ENCODE peak calls at places on chromosome X, in five cellular contexts. Y is endothelial cell of umbilical vein, F is gastrocnemius medialis, M is brain microvascular endothelial cell, V is NB4. U is an unnamed sample.

GRCh38 chrX:40504801-40505605 is 75.8 kb upstream of the ATP6AP2 start:
- DNase-seq in Y (no peak), F (no peak), M (peak; percentile 84), V (no peak), U (peak; percentile 3)

GRCh38 chrX:135513140-135513535 is 7.3 kb upstream of the INTS6L start:
- DNase-seq in Y (peak; percentile 1), F (no peak), M (no peak), V (peak; percentile 84), U (no peak)

GRCh38 chrX:131626681-131627296 is 82.9 kb downstream of the OR13H1 start:
- DNase-seq in Y (no peak), F (no peak), M (no peak), V (no peak), U (no peak)

GRCh38 chrX:138877746-138878145 is 166.2 kb upstream of the FGF13 start:
- DNase-seq in Y (no peak), F (no peak), M (no peak), V (no peak), U (no peak)

GRCh38 chrX:53486285-53486684 is 52.1 kb upstream of the HSD17B10 start:
- DNase-seq in Y (no peak), F (no peak), M (no peak), V (no peak), U (no peak)

GRCh38 chrX:68832101-68832416 is 3.2 kb downstream of the EFNB1 start:
- DNase-seq in Y (peak; percentile 70), F (no peak), M (peak; percentile 60), V (peak; percentile 77), U (peak; percentile 51)

GRCh38 chrX:47370278-47370677 is at the start of gene ZNF157:
- DNase-seq in Y (no peak), F (no peak), M (no peak), V (no peak), U (no peak)

GRCh38 chrX:10156199-10157031 is at the start of gene CLCN4:
- DNase-seq in Y (peak; percentile 46), F (peak; percentile 80), M (peak; percentile 11), V (peak; percentile 41), U (peak; percentile 51)

GRCh38 chrX:40644821-40645358 is 2.5 kb downstream of the CXorf38 start:
- DNase-seq in Y (peak; percentile 71), F (no peak), M (peak; percentile 68), V (peak; percentile 74), U (peak; percentile 47)

GRCh38 chrX:155997436-155997835 is at the start of gene IL9R:
- DNase-seq in Y (no peak), F (no peak), M (no peak), V (peak; percentile 70), U (peak; percentile 60)

GRCh38 chrX:150730719-150731118 is 37.5 kb downstream of the MTMR1 start:
- DNase-seq in Y (no peak), F (no peak), M (no peak), V (no peak), U (no peak)

GRCh38 chrX:70092247-70092646 is 30.0 kb downstream of the OTUD6A start:
- DNase-seq in Y (no peak), F (no peak), M (no peak), V (no peak), U (no peak)

GRCh38 chrX:22314211-22314610 is 41.5 kb downstream of the CBLL2 start:
- DNase-seq in Y (peak; percentile 70), F (no peak), M (no peak), V (no peak), U (no peak)

GRCh38 chrX:22134681-22135080 is 102.6 kb downstream of the PHEX start:
- DNase-seq in Y (peak; percentile 73), F (no peak), M (peak; percentile 70), V (no peak), U (no peak)

GRCh38 chrX:132388371-132388770 is 100.5 kb downstream of the MBNL3 start:
- DNase-seq in Y (no peak), F (no peak), M (no peak), V (no peak), U (no peak)

GRCh38 chrX:1472975-1473374 is 20.3 kb upstream of the ASMTL start:
- DNase-seq in Y (no peak), F (no peak), M (no peak), V (no peak), U (no peak)

GRCh38 chrX:38494239-38494823 is 67.0 kb upstream of the TSPAN7 start:
- DNase-seq in Y (no peak), F (no peak), M (no peak), V (no peak), U (no peak)

GRCh38 chrX:5113128-5113527 is 1115.5 kb downstream of the NLGN4X start:
- DNase-seq in Y (no peak), F (no peak), M (no peak), V (peak; percentile 27), U (peak; percentile 0)

GRCh38 chrX:101931104-101931493 is 728 bp downstream of the ZMAT1 start:
- DNase-seq in Y (peak; percentile 6), F (no peak), M (no peak), V (no peak), U (no peak)

GRCh38 chrX:150842198-150842553 is 56.3 kb downstream of the CD99L2 start:
- DNase-seq in Y (no peak), F (no peak), M (no peak), V (no peak), U (no peak)

GRCh38 chrX:40171513-40172168 is 73.9 kb upstream of the BCOR start:
- DNase-seq in Y (peak; percentile 25), F (no peak), M (no peak), V (peak; percentile 71), U (peak; percentile 28)

GRCh38 chrX:85544609-85545008 is 165.1 kb upstream of the POF1B start:
- DNase-seq in Y (no peak), F (no peak), M (no peak), V (peak; percentile 0), U (peak; percentile 0)

GRCh38 chrX:88612870-88613329 is 134.1 kb upstream of the CPXCR1 start:
- DNase-seq in Y (no peak), F (no peak), M (no peak), V (no peak), U (no peak)

GRCh38 chrX:111511477-111511876 is at the start of gene SERTM2:
- DNase-seq in Y (no peak), F (no peak), M (no peak), V (peak; percentile 26), U (peak; percentile 1)

GRCh38 chrX:118392726-118393125 is 46.8 kb downstream of the WDR44 start:
- DNase-seq in Y (no peak), F (no peak), M (no peak), V (no peak), U (peak; percentile 5)

GRCh38 chrX:7155163-7155562 is 7.2 kb upstream of the PUDP start:
- DNase-seq in Y (no peak), F (no peak), M (no peak), V (no peak), U (no peak)

GRCh38 chrX:44036336-44036735 is 63.1 kb upstream of the NDP start:
- DNase-seq in Y (peak; percentile 59), F (no peak), M (peak; percentile 84), V (no peak), U (no peak)
- TF ChIP-seq CTCF in Y (no peak), F (no peak), M (no peak), V (no peak), U (no peak)

DNA sequence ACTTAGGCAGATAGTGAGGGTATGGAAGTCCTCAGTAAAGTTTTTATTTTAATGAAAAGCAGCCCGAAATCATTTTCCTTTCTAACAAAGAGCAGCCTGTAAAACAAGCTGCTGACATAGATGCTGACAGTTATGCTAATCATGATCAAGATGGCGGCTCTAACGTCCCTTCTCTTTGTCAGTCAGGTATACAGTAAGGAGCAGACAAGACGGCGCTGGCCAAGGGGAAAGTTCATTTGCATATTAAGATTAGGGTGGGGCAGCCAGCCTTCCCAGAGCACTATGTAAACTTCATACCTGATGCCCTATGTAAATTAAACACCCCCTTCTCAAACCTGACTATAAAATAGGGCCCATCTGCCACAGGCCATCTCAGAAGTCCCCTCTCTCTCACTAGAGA is 76.9 kb downstream of the MAGEB10 start:
- DNase-seq in Y (no peak), F (no peak), M (no peak), V (no peak), U (no peak)
- TF ChIP-seq CTCF in Y (no peak), F (no peak), M (no peak), V (no peak), U (no peak)

GRCh38 chrX:2756534-2756933 is 4.7 kb downstream of the XG start:
- DNase-seq in Y (no peak), F (no peak), M (no peak), V (no peak), U (no peak)
- TF ChIP-seq CTCF in Y (no peak), F (no peak), M (no peak), V (no peak), U (no peak)

DNA sequence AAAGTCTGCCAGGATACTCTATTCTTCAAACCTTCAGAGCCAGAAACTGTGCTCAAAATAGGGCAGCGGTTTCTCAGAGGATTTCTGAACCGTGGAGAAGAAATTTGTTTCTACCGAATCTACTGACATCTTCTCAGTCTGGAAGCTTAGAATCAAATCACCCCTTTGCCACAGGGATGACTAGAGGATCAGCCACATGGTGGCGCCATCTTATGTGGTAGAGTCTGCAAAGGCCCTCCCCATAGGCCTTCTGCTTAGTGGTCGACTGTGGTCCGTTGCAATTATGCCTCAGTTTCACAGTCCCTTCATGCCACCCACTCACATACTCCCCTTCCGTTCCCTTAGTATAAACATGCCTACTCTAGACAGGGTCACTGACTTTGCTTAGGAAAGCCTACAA is 680.7 kb upstream of the SPANXN1 start:
- DNase-seq in Y (no peak), F (no peak), M (no peak), V (peak; percentile 21), U (no peak)
- TF ChIP-seq CTCF in Y (no peak), F (no peak), M (no peak), V (peak; percentile 23), U (no peak)

GRCh38 chrX:108447303-108447702 is 7.7 kb downstream of the COL4A5 start:
- DNase-seq in Y (no peak), F (no peak), M (no peak), V (peak; percentile 4), U (no peak)
- TF ChIP-seq CTCF in Y (no peak), F (no peak), M (no peak), V (no peak), U (no peak)

DNA sequence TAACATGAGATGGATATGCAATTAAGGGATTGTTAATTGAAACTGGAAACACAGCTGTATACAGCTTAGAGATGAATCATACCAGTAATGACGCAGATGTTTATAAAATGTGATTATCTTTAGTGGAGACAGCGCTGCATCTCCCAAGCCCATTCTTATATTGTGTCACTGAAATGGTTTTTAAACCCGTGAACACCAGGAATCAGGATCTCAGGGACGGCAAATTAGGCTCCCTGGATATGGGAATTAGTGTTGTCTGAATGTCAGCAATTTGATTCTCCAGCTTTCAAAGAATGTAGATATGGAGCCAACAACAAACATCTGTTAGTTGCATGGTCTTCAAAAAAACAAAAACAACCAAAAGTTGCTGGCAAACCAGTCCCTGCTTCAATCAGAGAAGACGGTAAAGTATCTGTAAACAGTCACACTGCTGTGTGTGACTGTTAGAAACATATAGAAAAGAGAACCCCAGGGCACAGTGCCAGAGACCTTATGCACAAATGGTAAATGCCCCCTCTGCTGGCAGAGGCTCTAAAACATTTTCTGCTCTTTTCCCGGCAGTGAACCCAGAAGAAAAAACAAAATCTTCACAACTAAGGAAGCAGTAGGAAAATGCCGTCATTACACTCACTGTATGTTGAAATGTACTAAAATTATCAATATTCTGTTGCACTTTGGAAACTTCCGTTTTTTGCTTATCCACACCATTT is 351.9 kb upstream of the FTHL17 start:
- DNase-seq in Y (peak; percentile 44), F (no peak), M (peak; percentile 65), V (peak; percentile 29), U (no peak)
- TF ChIP-seq CTCF in Y (peak; percentile 33), F (no peak), M (peak; percentile 67), V (peak; percentile 28), U (no peak)